ENCODE peak calls at places on chromosomes 3 and 15, in eight cellular contexts. W, Q, K, S, M, E, O and A are unnamed samples. For H3K36me3, the result is how much of the 10 kb centered on the place peaks cover.

GRCh38 chr3:158569717-158570244 is 1.2 kb upstream of the MLF1 start:
- DNase-seq in E (peak), S (no peak), W (no peak), K (no peak), M (no peak), O (no peak), Q (no peak), A (no peak)

GRCh38 chr3:72078661-72079368 is 293.9 kb upstream of the PROK2 start:
- DNase-seq in Q (no peak), E (no peak), K (no peak), W (no peak), M (no peak), S (no peak), O (no peak), A (no peak)

GRCh38 chr3:112582242-112582874 is 20.5 kb downstream of the SLC35A5 start:
- DNase-seq in Q (no peak), M (peak), O (no peak), E (peak), K (no peak), W (peak), S (no peak), A (peak)

GRCh38 chr3:4814302-4814903 is 164.8 kb upstream of the BHLHE40 start:
- DNase-seq in O (peak), W (no peak), S (no peak), M (no peak), Q (no peak), E (no peak), K (no peak), A (no peak)

GRCh38 chr15:64905941-64906340 is 5.8 kb upstream of the ANKDD1A start:
- DNase-seq in M (no peak), O (no peak), K (no peak), Q (no peak), W (no peak), S (no peak), E (no peak), A (no peak)

GRCh38 chr15:83398591-83398990 is 48.5 kb upstream of the SH3GL3 start:
- DNase-seq in K (no peak), S (no peak), E (no peak), O (no peak), M (no peak), Q (no peak), W (no peak), A (peak)

GRCh38 chr3:181568248-181568647 is 143.5 kb upstream of the SOX2 start:
- DNase-seq in K (no peak), O (no peak), Q (no peak), S (no peak), W (no peak), E (no peak), M (no peak), A (no peak)

GRCh38 chr3:149145926-149146325 is 16.5 kb downstream of the HPS3 start:
- DNase-seq in E (no peak), W (no peak), S (no peak), Q (peak), K (no peak), M (no peak), O (no peak), A (no peak)

GRCh38 chr15:100934166-100934565 is 15.0 kb downstream of the LRRK1 start:
- DNase-seq in M (no peak), E (no peak), K (no peak), Q (no peak), O (no peak), S (no peak), W (no peak), A (no peak)

GRCh38 chr3:160379628-160380214 is 19.3 kb downstream of the IFT80 start:
- DNase-seq in M (no peak), W (no peak), E (no peak), Q (no peak), K (no peak), O (no peak), S (no peak), A (no peak)

GRCh38 chr3:143070977-143071551 is 48.5 kb upstream of the CHST2 start:
- DNase-seq in K (no peak), S (peak), Q (no peak), O (no peak), M (no peak), W (no peak), E (no peak), A (peak)

GRCh38 chr3:123066896-123067688 is at the start of gene PDIA5:
- DNase-seq in E (peak), S (peak), M (no peak), Q (peak), K (peak), W (peak), O (peak), A (peak)

GRCh38 chr3:82030932-82031331 is 269.5 kb upstream of the GBE1 start:
- DNase-seq in O (no peak), W (no peak), E (no peak), K (no peak), M (no peak), Q (no peak), S (no peak), A (no peak)

GRCh38 chr3:105938101-105938500 is 69.3 kb upstream of the CBLB start:
- DNase-seq in S (no peak), E (no peak), W (no peak), K (no peak), M (no peak), O (no peak), Q (no peak), A (peak)

GRCh38 chr15:71572452-71573053 is 237.8 kb upstream of the NR2E3 start:
- DNase-seq in Q (no peak), E (no peak), O (no peak), M (no peak), S (no peak), K (no peak), W (no peak), A (peak)

GRCh38 chr3:139774570-139775302 is 97.0 kb upstream of the NMNAT3 start:
- DNase-seq in M (no peak), W (no peak), K (no peak), E (peak), O (peak), S (no peak), Q (no peak), A (no peak)

GRCh38 chr3:20326537-20326936 is 140.5 kb upstream of the SGO1 start:
- DNase-seq in O (no peak), W (no peak), M (no peak), E (no peak), K (no peak), Q (no peak), S (no peak), A (no peak)

GRCh38 chr15:51846463-51847230 is 17.2 kb downstream of the TMOD3 start:
- DNase-seq in E (no peak), K (no peak), O (no peak), M (no peak), Q (no peak), W (no peak), S (no peak), A (no peak)

GRCh38 chr3:187518207-187518606 is 150.0 kb downstream of the RTP4 start:
- DNase-seq in M (no peak), O (no peak), Q (no peak), K (no peak), E (no peak), W (no peak), S (no peak), A (no peak)

GRCh38 chr3:187518616-187519015 is 150.4 kb downstream of the RTP4 start:
- DNase-seq in E (no peak), M (no peak), K (no peak), W (no peak), S (no peak), Q (no peak), O (no peak), A (no peak)

GRCh38 chr3:187520027-187520945 is 149.9 kb downstream of the SST start:
- DNase-seq in W (no peak), S (no peak), E (peak), Q (no peak), M (no peak), O (peak), K (no peak), A (peak)

GRCh38 chr3:187519428-187519890 is 150.7 kb downstream of the SST start:
- DNase-seq in K (no peak), M (no peak), S (no peak), W (no peak), E (no peak), O (no peak), Q (no peak), A (peak)

DNA sequence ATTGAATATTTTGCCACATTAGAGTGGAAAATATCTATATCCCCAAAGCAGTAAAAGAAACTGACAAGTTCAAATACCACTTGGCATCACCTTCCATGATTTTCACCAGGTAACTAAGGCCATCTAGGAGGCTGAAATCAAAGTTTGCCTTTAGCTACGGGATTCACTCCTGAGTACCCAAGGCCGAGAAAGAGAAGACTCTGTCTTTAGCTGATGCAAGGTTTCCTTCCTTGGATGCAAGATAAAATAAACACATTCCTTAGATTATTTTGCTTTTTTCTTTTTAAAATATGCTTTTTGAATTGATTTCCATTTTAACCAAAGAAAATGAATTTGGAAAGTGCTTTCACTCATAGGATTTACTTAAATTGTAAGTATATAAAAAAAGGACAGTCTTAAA is 148.3 kb downstream of the RTP4 start:
- DNase-seq in Q (no peak), E (no peak), M (no peak), W (no peak), K (no peak), O (no peak), S (no peak), A (no peak)
- H3K36me3 ChIP-seq in Q (under half), E (under half), M (under half), W (under half), K (under half), O (under half), S (under half), A (under half)

GRCh38 chr15:63699391-63699790 is 102.2 kb downstream of the FBXL22 start:
- DNase-seq in O (no peak), S (no peak), M (no peak), K (no peak), E (no peak), Q (no peak), W (no peak), A (no peak)
- H3K36me3 ChIP-seq in O (under half), S (under half), M (under half), K (under half), E (under half), Q (under half), W (under half), A (under half)

GRCh38 chr3:52228751-52229291 is 3.4 kb upstream of the TLR9 start:
- DNase-seq in M (no peak), W (no peak), E (no peak), K (no peak), S (no peak), O (peak), Q (no peak), A (no peak)
- H3K36me3 ChIP-seq in M (under half), W (under half), E (under half), K (under half), S (under half), O (under half), Q (under half), A (under half)

GRCh38 chr3:28751864-28752263 is 403.2 kb upstream of the AZI2 start:
- DNase-seq in O (no peak), W (no peak), Q (no peak), M (no peak), E (no peak), K (no peak), S (no peak), A (no peak)
- H3K36me3 ChIP-seq in O (under half), W (under half), Q (under half), M (under half), E (under half), K (under half), S (under half), A (under half)

GRCh38 chr15:77476999-77477398 is 56.3 kb downstream of the HMG20A start:
- DNase-seq in Q (no peak), E (no peak), O (no peak), S (no peak), K (no peak), W (no peak), M (no peak), A (no peak)

GRCh38 chr15:77474987-77475385 is 54.3 kb downstream of the HMG20A start:
- DNase-seq in M (no peak), K (no peak), W (no peak), O (no peak), E (no peak), S (no peak), Q (no peak), A (no peak)

GRCh38 chr15:77474310-77474986 is 53.8 kb downstream of the HMG20A start:
- DNase-seq in Q (no peak), W (no peak), E (no peak), K (no peak), M (no peak), S (no peak), O (no peak), A (no peak)

GRCh38 chr15:77473328-77473727 is 52.6 kb downstream of the HMG20A start:
- DNase-seq in Q (no peak), M (no peak), O (no peak), E (no peak), W (no peak), K (no peak), S (no peak), A (no peak)

GRCh38 chr15:77475898-77476297 is 55.2 kb downstream of the HMG20A start:
- DNase-seq in E (no peak), S (no peak), K (no peak), O (no peak), W (no peak), Q (no peak), M (no peak), A (no peak)
- H3K36me3 ChIP-seq in E (under half), S (under half), K (under half), O (under half), W (under half), Q (under half), M (under half), A (under half)

GRCh38 chr15:62163847-62164499 is 1.1 kb downstream of the C2CD4B start:
- DNase-seq in Q (no peak), K (no peak), S (peak), M (no peak), O (no peak), E (no peak), W (peak), A (peak)
- H3K36me3 ChIP-seq in Q (under half), K (under half), S (under half), M (under half), O (under half), E (under half), W (under half), A (under half)